ENCODE peak calls at places on chromosomes 6 and 20, in six cellular contexts. M is AG09319, Q is KBM-7, C is mucosa of descending colon, B is T-helper 1 cell, K is posterior cingulate gyrus. X is an unnamed sample.

GRCh38 chr6:34544776-34545471 is 11.2 kb downstream of the SPDEF start:
- DNase-seq in M (no peak), Q (peak; percentile 20), B (no peak), C (no peak), K (no peak), X (no peak)

GRCh38 chr6:140561701-140562100 is 1187.3 kb upstream of the CITED2 start:
- DNase-seq in M (no peak), Q (no peak), K (no peak), C (no peak), B (no peak), X (no peak)

GRCh38 chr6:38346291-38347079 is 293.2 kb downstream of the BTBD9 start:
- DNase-seq in M (peak; percentile 64), B (no peak), Q (no peak), C (no peak), K (no peak), X (no peak)

GRCh38 chr20:4076671-4077070 is 61.3 kb upstream of the RNF24 start:
- DNase-seq in Q (no peak), M (no peak), B (no peak), K (no peak), C (no peak), X (no peak)

GRCh38 chr6:166003569-166003968 is 164.1 kb downstream of the TBXT start:
- DNase-seq in C (no peak), M (no peak), K (no peak), B (no peak), Q (no peak), X (no peak)

GRCh38 chr6:658244-658643 is 1.3 kb upstream of the HUS1B start:
- DNase-seq in M (no peak), K (no peak), Q (no peak), B (no peak), C (no peak), X (no peak)

GRCh38 chr6:124961784-124962611 is at the start of gene RNF217:
- DNase-seq in K (no peak), Q (peak; percentile 69), M (no peak), C (peak; percentile 73), B (no peak), X (peak; percentile 9)

GRCh38 chr20:63520594-63520938 is at the start of gene PPDPF:
- DNase-seq in C (peak; percentile 90), M (peak; percentile 64), K (peak; percentile 69), B (peak; percentile 72), Q (peak; percentile 65), X (peak; percentile 74)

GRCh38 chr6:37525460-37526357 is 26.0 kb upstream of the CCDC167 start:
- DNase-seq in M (no peak), K (no peak), B (no peak), C (no peak), Q (no peak), X (no peak)

X was measured in naive thymus-derived CD8-positive, alpha-beta T cell.